ENCODE peak calls at places on chromosomes 6 and 20, in five cellular contexts. One of them, this sample, is unnamed.

GRCh38 chr6:106750146-106750900 is 120.9 kb downstream of the QRSL1 start:
- DNase-seq in PC-9: no peak
- DNase-seq in stimulated activated CD4-positive, alpha-beta T cell treated with anti-CD3 and anti-CD28 coated beads, Interleukin-2, amount 100 ng/mL, for 4 hours: no peak
- DNase-seq in GM04503: no peak
- DNase-seq in endothelial cell: no peak
- DNase-seq in this sample: no peak

GRCh38 chr6:160810238-160810637 is 108.2 kb downstream of the PLG start:
- DNase-seq in PC-9: no peak
- DNase-seq in stimulated activated CD4-positive, alpha-beta T cell treated with anti-CD3 and anti-CD28 coated beads, Interleukin-2, amount 100 ng/mL, for 4 hours: no peak
- DNase-seq in GM04503: no peak
- DNase-seq in endothelial cell: no peak
- DNase-seq in this sample: no peak

GRCh38 chr6:43622541-43622940 is 6.5 kb downstream of the GTPBP2 start:
- DNase-seq in PC-9: no peak
- DNase-seq in stimulated activated CD4-positive, alpha-beta T cell treated with anti-CD3 and anti-CD28 coated beads, Interleukin-2, amount 100 ng/mL, for 4 hours: no peak
- DNase-seq in GM04503: no peak
- DNase-seq in endothelial cell: no peak
- DNase-seq in this sample: no peak

GRCh38 chr6:138535728-138536454 is 36.6 kb upstream of the NHSL1 start:
- DNase-seq in PC-9: no peak
- DNase-seq in stimulated activated CD4-positive, alpha-beta T cell treated with anti-CD3 and anti-CD28 coated beads, Interleukin-2, amount 100 ng/mL, for 4 hours: no peak
- DNase-seq in GM04503: no peak
- DNase-seq in endothelial cell: no peak
- DNase-seq in this sample: no peak

GRCh38 chr20:50471231-50471630 is 39.0 kb upstream of the PTPN1 start:
- DNase-seq in PC-9: no peak
- DNase-seq in stimulated activated CD4-positive, alpha-beta T cell treated with anti-CD3 and anti-CD28 coated beads, Interleukin-2, amount 100 ng/mL, for 4 hours: no peak
- DNase-seq in GM04503: no peak
- DNase-seq in endothelial cell: no peak
- DNase-seq in this sample: no peak

GRCh38 chr6:39855356-39855995 is 63.3 kb downstream of the DAAM2 start:
- DNase-seq in PC-9: no peak
- DNase-seq in stimulated activated CD4-positive, alpha-beta T cell treated with anti-CD3 and anti-CD28 coated beads, Interleukin-2, amount 100 ng/mL, for 4 hours: no peak
- DNase-seq in GM04503: peak
- DNase-seq in endothelial cell: no peak
- DNase-seq in this sample: no peak

GRCh38 chr20:35575958-35576357 is 34.1 kb downstream of the ERGIC3 start:
- DNase-seq in PC-9: peak
- DNase-seq in stimulated activated CD4-positive, alpha-beta T cell treated with anti-CD3 and anti-CD28 coated beads, Interleukin-2, amount 100 ng/mL, for 4 hours: no peak
- DNase-seq in GM04503: no peak
- DNase-seq in endothelial cell: no peak
- DNase-seq in this sample: no peak

GRCh38 chr20:49581482-49581881 is 13.5 kb upstream of the PTGIS start:
- DNase-seq in PC-9: no peak
- DNase-seq in stimulated activated CD4-positive, alpha-beta T cell treated with anti-CD3 and anti-CD28 coated beads, Interleukin-2, amount 100 ng/mL, for 4 hours: no peak
- DNase-seq in GM04503: no peak
- DNase-seq in endothelial cell: no peak
- DNase-seq in this sample: no peak

GRCh38 chr20:3092611-3093379 is 8.3 kb upstream of the AVP start:
- DNase-seq in PC-9: no peak
- DNase-seq in stimulated activated CD4-positive, alpha-beta T cell treated with anti-CD3 and anti-CD28 coated beads, Interleukin-2, amount 100 ng/mL, for 4 hours: peak
- DNase-seq in GM04503: no peak
- DNase-seq in endothelial cell: no peak
- DNase-seq in this sample: no peak

GRCh38 chr20:41177636-41178035 is 40.3 kb downstream of the PLCG1 start:
- DNase-seq in PC-9: peak
- DNase-seq in stimulated activated CD4-positive, alpha-beta T cell treated with anti-CD3 and anti-CD28 coated beads, Interleukin-2, amount 100 ng/mL, for 4 hours: no peak
- DNase-seq in GM04503: peak
- DNase-seq in endothelial cell: no peak
- DNase-seq in this sample: peak

GRCh38 chr20:36152266-36152665 is 2.3 kb upstream of the EPB41L1 start:
- DNase-seq in PC-9: no peak
- DNase-seq in stimulated activated CD4-positive, alpha-beta T cell treated with anti-CD3 and anti-CD28 coated beads, Interleukin-2, amount 100 ng/mL, for 4 hours: no peak
- DNase-seq in GM04503: no peak
- DNase-seq in endothelial cell: no peak
- DNase-seq in this sample: no peak

GRCh38 chr20:18421608-18422007 is 45.2 kb downstream of the DZANK1 start:
- DNase-seq in PC-9: no peak
- DNase-seq in stimulated activated CD4-positive, alpha-beta T cell treated with anti-CD3 and anti-CD28 coated beads, Interleukin-2, amount 100 ng/mL, for 4 hours: no peak
- DNase-seq in GM04503: no peak
- DNase-seq in endothelial cell: no peak
- DNase-seq in this sample: no peak